ENCODE peak calls at places on chromosomes 12 and 14, in ten cellular contexts. One of them, this sample, is unnamed.

GRCh38 chr14:61234215-61234916 is 46.8 kb downstream of the TMEM30B start:
- DNase-seq in activated T-cell treated with anti-CD3 and anti-CD28 coated beads for 48 hours: no peak
- DNase-seq in stimulated activated CD4-positive, alpha-beta T cell treated with anti-CD3 and anti-CD28 coated beads, Interleukin-1b, Interleukin-23, amount 100 ng/mL, for 1 hour: no peak
- DNase-seq in NCI-H2081: no peak
- DNase-seq in posterior cingulate gyrus: no peak
- DNase-seq in ascending aorta: no peak
- DNase-seq in NCI-H748 treated with DMSO at 0.1 percent for 48 hours: no peak
- DNase-seq in H4: no peak
- DNase-seq in heart right ventricle: no peak
- DNase-seq in HCT116: no peak
- DNase-seq in this sample: no peak

GRCh38 chr12:53524476-53524875 is 17.2 kb upstream of the NPFF start:
- DNase-seq in heart right ventricle: no peak
- DNase-seq in activated T-cell treated with anti-CD3 and anti-CD28 coated beads for 48 hours: no peak
- DNase-seq in posterior cingulate gyrus: no peak
- DNase-seq in H4: no peak
- DNase-seq in ascending aorta: no peak
- DNase-seq in NCI-H2081: no peak
- DNase-seq in HCT116: no peak
- DNase-seq in stimulated activated CD4-positive, alpha-beta T cell treated with anti-CD3 and anti-CD28 coated beads, Interleukin-1b, Interleukin-23, amount 100 ng/mL, for 1 hour: no peak
- DNase-seq in NCI-H748 treated with DMSO at 0.1 percent for 48 hours: no peak
- DNase-seq in this sample: no peak

GRCh38 chr12:115070313-115070712 is 386.3 kb upstream of the TBX3 start:
- DNase-seq in HCT116: no peak
- DNase-seq in NCI-H748 treated with DMSO at 0.1 percent for 48 hours: no peak
- DNase-seq in posterior cingulate gyrus: no peak
- DNase-seq in H4: no peak
- DNase-seq in NCI-H2081: no peak
- DNase-seq in stimulated activated CD4-positive, alpha-beta T cell treated with anti-CD3 and anti-CD28 coated beads, Interleukin-1b, Interleukin-23, amount 100 ng/mL, for 1 hour: no peak
- DNase-seq in heart right ventricle: no peak
- DNase-seq in activated T-cell treated with anti-CD3 and anti-CD28 coated beads for 48 hours: no peak
- DNase-seq in ascending aorta: no peak
- DNase-seq in this sample: no peak

GRCh38 chr12:116136340-116136739 is 141.2 kb downstream of the MED13L start:
- DNase-seq in posterior cingulate gyrus: no peak
- DNase-seq in ascending aorta: no peak
- DNase-seq in HCT116: no peak
- DNase-seq in stimulated activated CD4-positive, alpha-beta T cell treated with anti-CD3 and anti-CD28 coated beads, Interleukin-1b, Interleukin-23, amount 100 ng/mL, for 1 hour: no peak
- DNase-seq in H4: peak
- DNase-seq in heart right ventricle: no peak
- DNase-seq in NCI-H748 treated with DMSO at 0.1 percent for 48 hours: no peak
- DNase-seq in activated T-cell treated with anti-CD3 and anti-CD28 coated beads for 48 hours: no peak
- DNase-seq in NCI-H2081: no peak
- DNase-seq in this sample: no peak

GRCh38 chr12:62123721-62124203 is 136.4 kb upstream of the USP15 start:
- DNase-seq in ascending aorta: peak
- DNase-seq in NCI-H748 treated with DMSO at 0.1 percent for 48 hours: peak
- DNase-seq in activated T-cell treated with anti-CD3 and anti-CD28 coated beads for 48 hours: peak
- DNase-seq in NCI-H2081: peak
- DNase-seq in posterior cingulate gyrus: no peak
- DNase-seq in H4: peak
- DNase-seq in HCT116: peak
- DNase-seq in heart right ventricle: no peak
- DNase-seq in stimulated activated CD4-positive, alpha-beta T cell treated with anti-CD3 and anti-CD28 coated beads, Interleukin-1b, Interleukin-23, amount 100 ng/mL, for 1 hour: peak
- DNase-seq in this sample: peak

GRCh38 chr12:84361651-84362551 is 550.7 kb downstream of the SLC6A15 start:
- DNase-seq in posterior cingulate gyrus: peak
- DNase-seq in NCI-H748 treated with DMSO at 0.1 percent for 48 hours: no peak
- DNase-seq in stimulated activated CD4-positive, alpha-beta T cell treated with anti-CD3 and anti-CD28 coated beads, Interleukin-1b, Interleukin-23, amount 100 ng/mL, for 1 hour: no peak
- DNase-seq in HCT116: no peak
- DNase-seq in heart right ventricle: peak
- DNase-seq in activated T-cell treated with anti-CD3 and anti-CD28 coated beads for 48 hours: no peak
- DNase-seq in NCI-H2081: no peak
- DNase-seq in H4: no peak
- DNase-seq in ascending aorta: peak
- DNase-seq in this sample: no peak

GRCh38 chr12:63132201-63132600 is 18.8 kb downstream of the AVPR1A start:
- DNase-seq in heart right ventricle: no peak
- DNase-seq in posterior cingulate gyrus: no peak
- DNase-seq in NCI-H748 treated with DMSO at 0.1 percent for 48 hours: no peak
- DNase-seq in ascending aorta: no peak
- DNase-seq in stimulated activated CD4-positive, alpha-beta T cell treated with anti-CD3 and anti-CD28 coated beads, Interleukin-1b, Interleukin-23, amount 100 ng/mL, for 1 hour: no peak
- DNase-seq in activated T-cell treated with anti-CD3 and anti-CD28 coated beads for 48 hours: no peak
- DNase-seq in H4: no peak
- DNase-seq in NCI-H2081: no peak
- DNase-seq in HCT116: no peak
- DNase-seq in this sample: no peak

GRCh38 chr14:50999726-51000125 is 55.4 kb upstream of the PYGL start:
- DNase-seq in ascending aorta: no peak
- DNase-seq in HCT116: no peak
- DNase-seq in activated T-cell treated with anti-CD3 and anti-CD28 coated beads for 48 hours: no peak
- DNase-seq in NCI-H2081: no peak
- DNase-seq in posterior cingulate gyrus: peak
- DNase-seq in NCI-H748 treated with DMSO at 0.1 percent for 48 hours: no peak
- DNase-seq in stimulated activated CD4-positive, alpha-beta T cell treated with anti-CD3 and anti-CD28 coated beads, Interleukin-1b, Interleukin-23, amount 100 ng/mL, for 1 hour: no peak
- DNase-seq in heart right ventricle: no peak
- DNase-seq in H4: no peak
- DNase-seq in this sample: no peak

GRCh38 chr12:117084405-117085317 is 14.6 kb downstream of the TESC start:
- DNase-seq in stimulated activated CD4-positive, alpha-beta T cell treated with anti-CD3 and anti-CD28 coated beads, Interleukin-1b, Interleukin-23, amount 100 ng/mL, for 1 hour: no peak
- DNase-seq in H4: no peak
- DNase-seq in activated T-cell treated with anti-CD3 and anti-CD28 coated beads for 48 hours: no peak
- DNase-seq in NCI-H2081: no peak
- DNase-seq in NCI-H748 treated with DMSO at 0.1 percent for 48 hours: no peak
- DNase-seq in posterior cingulate gyrus: peak
- DNase-seq in HCT116: no peak
- DNase-seq in ascending aorta: no peak
- DNase-seq in heart right ventricle: no peak
- DNase-seq in this sample: no peak

GRCh38 chr12:2957816-2958431 is 1.3 kb upstream of the TEAD4 start:
- DNase-seq in NCI-H748 treated with DMSO at 0.1 percent for 48 hours: no peak
- DNase-seq in ascending aorta: no peak
- DNase-seq in H4: no peak
- DNase-seq in NCI-H2081: no peak
- DNase-seq in heart right ventricle: no peak
- DNase-seq in activated T-cell treated with anti-CD3 and anti-CD28 coated beads for 48 hours: no peak
- DNase-seq in posterior cingulate gyrus: no peak
- DNase-seq in stimulated activated CD4-positive, alpha-beta T cell treated with anti-CD3 and anti-CD28 coated beads, Interleukin-1b, Interleukin-23, amount 100 ng/mL, for 1 hour: no peak
- DNase-seq in HCT116: no peak
- DNase-seq in this sample: no peak

GRCh38 chr14:71240866-71241520 is 333.7 kb downstream of the PCNX1 start:
- DNase-seq in ascending aorta: no peak
- DNase-seq in NCI-H2081: no peak
- DNase-seq in posterior cingulate gyrus: no peak
- DNase-seq in H4: no peak
- DNase-seq in NCI-H748 treated with DMSO at 0.1 percent for 48 hours: no peak
- DNase-seq in stimulated activated CD4-positive, alpha-beta T cell treated with anti-CD3 and anti-CD28 coated beads, Interleukin-1b, Interleukin-23, amount 100 ng/mL, for 1 hour: no peak
- DNase-seq in heart right ventricle: no peak
- DNase-seq in HCT116: no peak
- DNase-seq in activated T-cell treated with anti-CD3 and anti-CD28 coated beads for 48 hours: no peak
- DNase-seq in this sample: no peak

GRCh38 chr14:20934148-20934762 is 21.0 kb upstream of the RNASE2 start:
- DNase-seq in HCT116: peak
- DNase-seq in H4: no peak
- DNase-seq in NCI-H2081: no peak
- DNase-seq in posterior cingulate gyrus: peak
- DNase-seq in heart right ventricle: peak
- DNase-seq in NCI-H748 treated with DMSO at 0.1 percent for 48 hours: no peak
- DNase-seq in activated T-cell treated with anti-CD3 and anti-CD28 coated beads for 48 hours: peak
- DNase-seq in ascending aorta: peak
- DNase-seq in stimulated activated CD4-positive, alpha-beta T cell treated with anti-CD3 and anti-CD28 coated beads, Interleukin-1b, Interleukin-23, amount 100 ng/mL, for 1 hour: no peak
- DNase-seq in this sample: peak

GRCh38 chr12:38905480-38906351 is at the start of gene CPNE8:
- DNase-seq in activated T-cell treated with anti-CD3 and anti-CD28 coated beads for 48 hours: peak
- DNase-seq in H4: no peak
- DNase-seq in ascending aorta: peak
- DNase-seq in posterior cingulate gyrus: peak
- DNase-seq in HCT116: peak
- DNase-seq in heart right ventricle: peak
- DNase-seq in stimulated activated CD4-positive, alpha-beta T cell treated with anti-CD3 and anti-CD28 coated beads, Interleukin-1b, Interleukin-23, amount 100 ng/mL, for 1 hour: peak
- DNase-seq in NCI-H748 treated with DMSO at 0.1 percent for 48 hours: no peak
- DNase-seq in NCI-H2081: peak
- DNase-seq in this sample: no peak

GRCh38 chr12:29519585-29520182 is 22.2 kb upstream of the OVCH1 start:
- DNase-seq in NCI-H748 treated with DMSO at 0.1 percent for 48 hours: no peak
- DNase-seq in HCT116: peak
- DNase-seq in activated T-cell treated with anti-CD3 and anti-CD28 coated beads for 48 hours: no peak
- DNase-seq in stimulated activated CD4-positive, alpha-beta T cell treated with anti-CD3 and anti-CD28 coated beads, Interleukin-1b, Interleukin-23, amount 100 ng/mL, for 1 hour: no peak
- DNase-seq in H4: peak
- DNase-seq in ascending aorta: no peak
- DNase-seq in posterior cingulate gyrus: no peak
- DNase-seq in heart right ventricle: no peak
- DNase-seq in NCI-H2081: peak
- DNase-seq in this sample: peak

GRCh38 chr12:5317556-5317955 is 114.4 kb upstream of the NTF3 start:
- DNase-seq in H4: no peak
- DNase-seq in activated T-cell treated with anti-CD3 and anti-CD28 coated beads for 48 hours: no peak
- DNase-seq in NCI-H748 treated with DMSO at 0.1 percent for 48 hours: no peak
- DNase-seq in ascending aorta: no peak
- DNase-seq in heart right ventricle: no peak
- DNase-seq in HCT116: no peak
- DNase-seq in stimulated activated CD4-positive, alpha-beta T cell treated with anti-CD3 and anti-CD28 coated beads, Interleukin-1b, Interleukin-23, amount 100 ng/mL, for 1 hour: no peak
- DNase-seq in NCI-H2081: no peak
- DNase-seq in posterior cingulate gyrus: no peak
- DNase-seq in this sample: no peak

GRCh38 chr14:68157971-68158371 is 338.4 kb downstream of the RAD51B start:
- DNase-seq in ascending aorta: no peak
- DNase-seq in heart right ventricle: no peak
- DNase-seq in HCT116: no peak
- DNase-seq in H4: peak
- DNase-seq in posterior cingulate gyrus: no peak
- DNase-seq in NCI-H2081: no peak
- DNase-seq in activated T-cell treated with anti-CD3 and anti-CD28 coated beads for 48 hours: no peak
- DNase-seq in NCI-H748 treated with DMSO at 0.1 percent for 48 hours: no peak
- DNase-seq in stimulated activated CD4-positive, alpha-beta T cell treated with anti-CD3 and anti-CD28 coated beads, Interleukin-1b, Interleukin-23, amount 100 ng/mL, for 1 hour: no peak
- DNase-seq in this sample: no peak

GRCh38 chr12:6280053-6280469 is 30.4 kb upstream of the PLEKHG6 start:
- DNase-seq in heart right ventricle: no peak
- DNase-seq in NCI-H2081: no peak
- DNase-seq in ascending aorta: peak
- DNase-seq in NCI-H748 treated with DMSO at 0.1 percent for 48 hours: no peak
- DNase-seq in H4: peak
- DNase-seq in posterior cingulate gyrus: peak
- DNase-seq in HCT116: peak
- DNase-seq in stimulated activated CD4-positive, alpha-beta T cell treated with anti-CD3 and anti-CD28 coated beads, Interleukin-1b, Interleukin-23, amount 100 ng/mL, for 1 hour: no peak
- DNase-seq in activated T-cell treated with anti-CD3 and anti-CD28 coated beads for 48 hours: no peak
- DNase-seq in this sample: no peak

GRCh38 chr14:53510281-53510912 is 357.3 kb upstream of the DDHD1 start:
- DNase-seq in NCI-H2081: no peak
- DNase-seq in H4: no peak
- DNase-seq in HCT116: no peak
- DNase-seq in ascending aorta: no peak
- DNase-seq in activated T-cell treated with anti-CD3 and anti-CD28 coated beads for 48 hours: no peak
- DNase-seq in stimulated activated CD4-positive, alpha-beta T cell treated with anti-CD3 and anti-CD28 coated beads, Interleukin-1b, Interleukin-23, amount 100 ng/mL, for 1 hour: no peak
- DNase-seq in posterior cingulate gyrus: no peak
- DNase-seq in NCI-H748 treated with DMSO at 0.1 percent for 48 hours: no peak
- DNase-seq in heart right ventricle: no peak
- DNase-seq in this sample: no peak

This sample was measured in OCI-LY7.